ENCODE peak calls at places on chromosome X, in six cellular contexts. H, J, M, G, U and S are unnamed samples.

GRCh38 chrX:13076176-13076956 is 31.9 kb upstream of the FAM9C start:
- DNase-seq in H (peak; percentile 23), J (no peak), M (no peak), G (no peak), U (no peak), S (no peak)

GRCh38 chrX:103175944-103176753 is 38.8 kb upstream of the BEX4 start:
- DNase-seq in H (peak; percentile 53), J (peak; percentile 62), M (peak; percentile 52), G (peak; percentile 22), U (peak; percentile 35), S (no peak)

GRCh38 chrX:154002215-154002719 is 17.4 kb downstream of the IRAK1 start:
- DNase-seq in H (no peak), J (peak; percentile 75), M (peak; percentile 30), G (no peak), U (peak; percentile 86), S (no peak)

GRCh38 chrX:77446840-77447239 is 349 bp upstream of the FGF16 start:
- DNase-seq in H (peak; percentile 13), J (peak; percentile 74), M (no peak), G (no peak), U (peak; percentile 24), S (no peak)

GRCh38 chrX:12439396-12439795 is 301.1 kb downstream of the FRMPD4 start:
- DNase-seq in H (no peak), J (peak; percentile 41), M (no peak), G (no peak), U (no peak), S (no peak)

GRCh38 chrX:13223868-13224555 is 95.8 kb downstream of the ATXN3L start:
- DNase-seq in H (no peak), J (peak; percentile 89), M (no peak), G (no peak), U (peak; percentile 87), S (no peak)

GRCh38 chrX:35826503-35826902 is 28.4 kb downstream of the MAGEB16 start:
- DNase-seq in H (no peak), J (no peak), M (no peak), G (no peak), U (no peak), S (no peak)

GRCh38 chrX:51955200-51955599 is 61.8 kb downstream of the MAGED1 start:
- DNase-seq in H (peak; percentile 17), J (no peak), M (no peak), G (no peak), U (no peak), S (no peak)

GRCh38 chrX:39898147-39898546 is 199.6 kb downstream of the BCOR start:
- DNase-seq in H (no peak), J (no peak), M (no peak), G (no peak), U (no peak), S (no peak)

GRCh38 chrX:54446084-54446483 is 5.9 kb downstream of the TSR2 start:
- DNase-seq in H (no peak), J (no peak), M (peak; percentile 56), G (no peak), U (no peak), S (no peak)

GRCh38 chrX:20968996-20969395 is 405.2 kb upstream of the CNKSR2 start:
- DNase-seq in H (no peak), J (no peak), M (no peak), G (no peak), U (peak; percentile 22), S (no peak)

GRCh38 chrX:131854586-131854985 is 168.5 kb upstream of the STK26 start:
- DNase-seq in H (no peak), J (peak; percentile 10), M (peak; percentile 21), G (no peak), U (peak; percentile 1), S (no peak)

GRCh38 chrX:53449632-53450031 is 15.5 kb upstream of the HSD17B10 start:
- DNase-seq in H (no peak), J (no peak), M (no peak), G (no peak), U (no peak), S (no peak)

GRCh38 chrX:20506739-20507138 is 240.0 kb upstream of the RPS6KA3 start:
- DNase-seq in H (no peak), J (no peak), M (no peak), G (no peak), U (no peak), S (no peak)

GRCh38 chrX:53711446-53711845 is 24.9 kb upstream of the HUWE1 start:
- DNase-seq in H (no peak), J (no peak), M (no peak), G (no peak), U (no peak), S (no peak)

GRCh38 chrX:9205599-9206223 is 171.8 kb upstream of the FAM9B start:
- DNase-seq in H (no peak), J (no peak), M (no peak), G (no peak), U (no peak), S (no peak)

GRCh38 chrX:29617276-29617675 is 598.1 kb upstream of the MAGEB2 start:
- DNase-seq in H (no peak), J (peak; percentile 32), M (no peak), G (no peak), U (peak; percentile 11), S (no peak)

GRCh38 chrX:63250253-63250868 is 100.8 kb downstream of the SPIN4 start:
- DNase-seq in H (peak; percentile 24), J (peak; percentile 87), M (peak; percentile 81), G (peak; percentile 1), U (peak; percentile 89), S (no peak)

GRCh38 chrX:80223922-80224579 is 196.2 kb upstream of the TENT5D start:
- DNase-seq in H (no peak), J (peak; percentile 8), M (peak; percentile 17), G (no peak), U (no peak), S (no peak)

GRCh38 chrX:45748443-45748842 is 547.8 kb upstream of the DIPK2B start:
- DNase-seq in H (no peak), J (no peak), M (no peak), G (no peak), U (no peak), S (no peak)

DNA sequence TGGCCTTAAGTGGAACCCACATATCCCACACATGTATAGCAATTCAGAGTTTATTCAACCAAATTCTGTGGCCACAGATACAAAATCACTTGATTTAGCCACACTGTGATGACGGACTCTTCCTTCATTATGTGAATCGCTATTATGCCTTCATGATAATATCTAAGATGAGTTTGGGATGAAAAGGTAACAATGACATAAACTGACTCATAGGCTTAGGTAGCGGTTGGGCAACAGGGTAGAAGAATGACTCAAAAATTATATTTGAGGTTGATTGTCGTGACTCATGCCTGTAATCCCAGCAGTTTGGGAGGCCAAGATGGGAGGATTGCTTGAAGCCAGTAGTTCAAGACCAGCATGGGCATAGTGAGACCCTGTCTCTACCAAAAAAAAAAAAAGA is 70.5 kb upstream of the USP9X start:
- DNase-seq in H (no peak), J (peak; percentile 41), M (no peak), G (no peak), U (peak; percentile 16), S (no peak)
- TF ChIP-seq CTCF in H (no peak), J (no peak), M (no peak), G (no peak), U (no peak), S (no peak)

GRCh38 chrX:55716937-55717336 is 612 bp upstream of the RRAGB start:
- DNase-seq in H (no peak), J (no peak), M (no peak), G (no peak), U (no peak), S (no peak)
- TF ChIP-seq CTCF in H (no peak), J (no peak), M (no peak), G (no peak), U (no peak), S (no peak)

GRCh38 chrX:70998402-70999027 is 67.6 kb upstream of the SLC7A3 start:
- DNase-seq in H (no peak), J (peak; percentile 66), M (peak; percentile 65), G (no peak), U (peak; percentile 57), S (no peak)
- TF ChIP-seq CTCF in H (peak; percentile 27), J (peak; percentile 35), M (peak; percentile 81), G (no peak), U (peak; percentile 51), S (peak; percentile 28)

GRCh38 chrX:25519258-25519657 is 503.5 kb upstream of the ARX start:
- DNase-seq in H (no peak), J (no peak), M (no peak), G (no peak), U (no peak), S (no peak)

GRCh38 chrX:25527596-25527995 is 511.8 kb upstream of the ARX start:
- DNase-seq in H (no peak), J (no peak), M (no peak), G (no peak), U (no peak), S (no peak)

GRCh38 chrX:25524150-25524549 is 508.4 kb upstream of the ARX start:
- DNase-seq in H (no peak), J (peak; percentile 62), M (no peak), G (no peak), U (peak; percentile 1), S (no peak)

DNA sequence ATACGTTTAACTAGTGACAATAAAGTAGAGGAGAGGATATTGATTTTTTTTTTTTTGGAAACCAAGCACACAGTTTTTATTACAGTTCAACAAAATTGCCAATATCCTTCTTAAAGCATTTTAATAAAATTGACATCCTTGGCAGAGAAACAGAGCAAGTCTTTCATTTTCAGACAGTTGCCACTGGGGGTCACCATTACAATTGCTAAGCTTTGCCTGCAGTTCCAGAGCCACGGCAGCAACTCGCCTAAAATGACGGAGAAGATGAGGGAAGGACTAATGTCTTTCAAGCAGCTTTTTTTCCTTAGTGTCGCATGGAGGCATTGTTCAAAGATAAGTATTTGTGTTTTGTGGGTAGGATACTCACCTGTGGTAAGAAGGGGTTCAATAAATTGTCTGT is 507.8 kb upstream of the ARX start:
- DNase-seq in H (peak; percentile 9), J (peak; percentile 63), M (peak; percentile 62), G (no peak), U (peak; percentile 7), S (no peak)
- TF ChIP-seq CTCF in H (no peak), J (peak; percentile 32), M (peak; percentile 64), G (no peak), U (no peak), S (no peak)

GRCh38 chrX:7580127-7580526 is 262.8 kb upstream of the VCX start:
- DNase-seq in H (no peak), J (no peak), M (no peak), G (no peak), U (no peak), S (no peak)

GRCh38 chrX:7582191-7582590 is 260.8 kb upstream of the VCX start:
- DNase-seq in H (no peak), J (no peak), M (no peak), G (no peak), U (no peak), S (no peak)

GRCh38 chrX:7586126-7586525 is 256.8 kb upstream of the VCX start:
- DNase-seq in H (peak; percentile 17), J (peak; percentile 22), M (peak; percentile 48), G (no peak), U (peak; percentile 48), S (no peak)
- TF ChIP-seq CTCF in H (peak; percentile 49), J (peak; percentile 25), M (peak; percentile 61), G (no peak), U (peak; percentile 71), S (no peak)

GRCh38 chrX:38768079-38768478 is 33.2 kb upstream of the MID1IP1 start:
- DNase-seq in H (peak; percentile 10), J (peak; percentile 64), M (no peak), G (no peak), U (peak; percentile 35), S (no peak)
- TF ChIP-seq CTCF in H (peak; percentile 28), J (peak; percentile 44), M (peak; percentile 17), G (peak; percentile 57), U (peak; percentile 55), S (peak; percentile 27)